ENCODE peak calls at places on chromosomes 3 and 15, in five cellular contexts. F is psoas muscle, R is glutamatergic neuron, O is cardiac muscle cell, G is left lung. J is an unnamed sample.

GRCh38 chr3:123122525-123123315 is 55.9 kb downstream of the PDIA5 start:
- DNase-seq in F (no peak), R (no peak), O (peak), G (no peak), J (peak)

GRCh38 chr15:33200444-33200843 is 5.9 kb upstream of the FMN1 start:
- DNase-seq in F (no peak), R (no peak), O (no peak), G (no peak), J (no peak)

GRCh38 chr3:184229424-184230080 is at the start of gene VWA5B2:
- DNase-seq in F (peak), R (peak), O (peak), G (peak), J (peak)

GRCh38 chr3:155032918-155033317 is 47.2 kb upstream of the MME start:
- DNase-seq in F (no peak), R (no peak), O (peak), G (no peak), J (no peak)

GRCh38 chr3:62188547-62189375 is 184.6 kb downstream of the FEZF2 start:
- DNase-seq in F (peak), R (peak), O (peak), G (no peak), J (peak)

GRCh38 chr15:76642671-76643070 is 262.5 kb downstream of the SCAPER start:
- DNase-seq in F (no peak), R (no peak), O (no peak), G (no peak), J (no peak)

GRCh38 chr3:53890726-53891499 is 746 bp downstream of the SELENOK start:
- DNase-seq in F (no peak), R (no peak), O (peak), G (no peak), J (peak)

GRCh38 chr3:14793126-14793857 is 25.5 kb upstream of the FGD5 start:
- DNase-seq in F (peak), R (no peak), O (no peak), G (no peak), J (no peak)

GRCh38 chr3:161475905-161476304 is 20.7 kb upstream of the OTOL1 start:
- DNase-seq in F (no peak), R (no peak), O (no peak), G (no peak), J (no peak)

GRCh38 chr3:38119802-38120689 is 16.9 kb downstream of the ACAA1 start:
- DNase-seq in F (no peak), R (no peak), O (no peak), G (no peak), J (no peak)

GRCh38 chr3:73716418-73716817 is 91.7 kb upstream of the PDZRN3 start:
- DNase-seq in F (no peak), R (no peak), O (peak), G (no peak), J (no peak)

GRCh38 chr3:50444213-50444612 is 59.2 kb downstream of the CACNA2D2 start:
- DNase-seq in F (no peak), R (no peak), O (peak), G (no peak), J (no peak)

GRCh38 chr3:78255403-78255802 is 1215.5 kb downstream of the ROBO2 start:
- DNase-seq in F (no peak), R (no peak), O (peak), G (no peak), J (no peak)

GRCh38 chr15:22895465-22896190 is 57.2 kb downstream of the NIPA2 start:
- DNase-seq in F (no peak), R (no peak), O (no peak), G (peak), J (peak)

GRCh38 chr15:39657181-39657580 is 76.3 kb downstream of the THBS1 start:
- DNase-seq in F (no peak), R (no peak), O (peak), G (no peak), J (no peak)

GRCh38 chr15:75233504-75234190 is 24.5 kb upstream of the GOLGA6C start:
- DNase-seq in F (peak), R (peak), O (no peak), G (no peak), J (peak)

GRCh38 chr3:177191108-177191779 is 6.0 kb downstream of the TBL1XR1 start:
- DNase-seq in F (no peak), R (no peak), O (no peak), G (no peak), J (no peak)

GRCh38 chr3:177694316-177694715 is 497.0 kb upstream of the TBL1XR1 start:
- DNase-seq in F (no peak), R (no peak), O (peak), G (no peak), J (no peak)

GRCh38 chr15:69463182-69463756 is 10.7 kb downstream of the RPLP1 start:
- DNase-seq in F (no peak), R (no peak), O (no peak), G (no peak), J (no peak)

GRCh38 chr3:127953636-127954035 is 38.6 kb downstream of the KBTBD12 start:
- DNase-seq in F (no peak), R (no peak), O (peak), G (no peak), J (no peak)

GRCh38 chr3:46517016-46517770 is 19.4 kb downstream of the RTP3 start:
- DNase-seq in F (no peak), R (no peak), O (peak), G (no peak), J (no peak)

GRCh38 chr3:197428117-197428761 is 127.5 kb downstream of the BDH1 start:
- DNase-seq in F (peak), R (peak), O (peak), G (no peak), J (no peak)

GRCh38 chr15:39184701-39185390 is 396.0 kb upstream of the THBS1 start:
- DNase-seq in F (no peak), R (no peak), O (no peak), G (no peak), J (no peak)

GRCh38 chr3:115513411-115513800 is 109.9 kb upstream of the GAP43 start:
- DNase-seq in F (no peak), R (no peak), O (no peak), G (no peak), J (no peak)

GRCh38 chr3:14178247-14179113 is at the start of the genes LSM3 and XPC:
- DNase-seq in F (peak), R (peak), O (peak), G (peak), J (peak)

GRCh38 chr3:114764056-114764492 is 383.0 kb downstream of the ZBTB20 start:
- DNase-seq in F (no peak), R (no peak), O (peak), G (no peak), J (no peak)

GRCh38 chr3:31695280-31696008 is 162.7 kb downstream of the STT3B start:
- DNase-seq in F (no peak), R (no peak), O (no peak), G (no peak), J (peak)

GRCh38 chr3:45626096-45626887 is 31.7 kb downstream of the LIMD1 start:
- DNase-seq in F (no peak), R (no peak), O (no peak), G (no peak), J (no peak)

GRCh38 chr3:129013491-129013891 is 12.4 kb downstream of the EFCC1 start:
- DNase-seq in F (no peak), R (no peak), O (no peak), G (no peak), J (no peak)

GRCh38 chr15:67063689-67064606 is 1.5 kb upstream of the SMAD3 start:
- DNase-seq in F (peak), R (peak), O (no peak), G (peak), J (no peak)

GRCh38 chr3:79344876-79345871 is 422.6 kb downstream of the ROBO1 start:
- DNase-seq in F (no peak), R (no peak), O (no peak), G (no peak), J (no peak)

GRCh38 chr15:62883938-62884479 is 158.5 kb upstream of the TPM1 start:
- DNase-seq in F (no peak), R (no peak), O (no peak), G (no peak), J (no peak)

GRCh38 chr3:157179365-157179803 is 19.4 kb upstream of the CCNL1 start:
- DNase-seq in F (no peak), R (no peak), O (no peak), G (peak), J (no peak)

GRCh38 chr3:157188391-157188790 is 28.4 kb upstream of the CCNL1 start:
- DNase-seq in F (no peak), R (no peak), O (no peak), G (no peak), J (no peak)

GRCh38 chr3:157180262-157180661 is 20.3 kb upstream of the CCNL1 start:
- DNase-seq in F (no peak), R (no peak), O (no peak), G (no peak), J (no peak)

DNA sequence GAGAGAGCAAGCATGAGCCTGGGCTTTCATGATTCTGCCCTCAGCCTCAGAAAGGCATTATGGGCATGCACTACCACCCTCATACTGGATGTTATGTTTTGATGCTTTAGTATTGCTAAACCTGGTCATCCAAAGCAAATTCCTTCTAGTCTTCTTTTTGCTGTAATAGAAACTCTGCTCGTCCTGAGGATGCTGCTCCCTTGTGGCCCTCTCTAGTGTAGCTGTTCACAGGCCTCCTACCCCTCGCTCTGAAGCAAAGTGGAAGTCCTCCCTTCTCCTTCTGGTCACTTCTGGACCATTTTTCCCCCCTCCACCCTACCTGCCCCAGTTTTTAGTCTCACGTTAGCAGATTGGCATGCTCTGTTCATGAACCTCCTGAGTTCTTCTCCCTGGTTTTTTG is 22.9 kb upstream of the CCNL1 start:
- DNase-seq in F (no peak), R (no peak), O (peak), G (no peak), J (no peak)
- TF ChIP-seq CTCF in F (no peak), R (no peak), O (no peak), G (no peak), J (no peak)

DNA sequence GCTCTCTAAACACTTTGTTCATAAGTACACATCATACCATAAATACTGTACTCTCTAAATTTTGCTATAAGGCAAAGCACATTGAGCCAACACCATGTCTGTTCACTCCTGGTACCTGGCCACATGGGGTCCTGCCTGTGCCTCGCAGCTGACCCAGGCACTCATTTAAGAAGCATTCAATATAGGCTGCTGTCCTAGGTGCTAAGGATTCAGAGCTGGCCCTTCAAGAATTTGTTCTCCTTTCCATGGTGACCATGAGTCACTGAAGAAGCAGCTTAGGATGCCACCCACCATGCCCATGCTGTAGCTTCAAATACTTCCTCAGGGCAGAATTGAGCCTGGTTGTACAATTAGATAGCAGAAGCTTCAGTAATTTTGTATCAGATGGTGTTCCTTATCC is 119.2 kb upstream of the ZBED2 start:
- DNase-seq in F (no peak), R (no peak), O (peak), G (no peak), J (no peak)
- TF ChIP-seq CTCF in F (no peak), R (no peak), O (no peak), G (no peak), J (no peak)

DNA sequence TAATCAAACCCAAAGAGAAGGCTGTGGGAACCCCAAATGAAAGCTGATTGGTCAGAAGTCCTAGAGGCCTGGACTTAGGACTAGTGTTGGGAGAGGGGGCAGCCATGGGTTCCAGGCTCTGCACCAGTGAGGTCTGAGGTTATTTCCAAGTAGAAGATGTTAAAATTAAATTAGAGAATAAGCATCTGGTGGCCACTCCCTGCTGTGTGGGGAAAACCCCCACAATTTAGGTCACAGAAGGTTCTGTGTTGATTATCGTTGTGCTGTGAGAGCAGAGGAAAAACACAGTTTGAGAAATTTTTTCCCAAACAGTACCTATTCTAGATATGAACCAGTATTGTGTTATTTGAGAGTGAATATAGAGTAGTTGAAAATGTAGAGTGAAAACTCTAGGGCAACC is 53.9 kb upstream of the NSMCE3 start:
- DNase-seq in F (no peak), R (no peak), O (no peak), G (no peak), J (no peak)
- TF ChIP-seq CTCF in F (no peak), R (no peak), O (no peak), G (no peak), J (no peak)

GRCh38 chr15:98746756-98747155 is 98.4 kb downstream of the IGF1R start:
- DNase-seq in F (no peak), R (no peak), O (no peak), G (no peak), J (no peak)

GRCh38 chr15:98746375-98746679 is 98.0 kb downstream of the IGF1R start:
- DNase-seq in F (no peak), R (no peak), O (no peak), G (no peak), J (no peak)

GRCh38 chr15:98745650-98746374 is 97.5 kb downstream of the IGF1R start:
- DNase-seq in F (no peak), R (no peak), O (peak), G (no peak), J (no peak)

GRCh38 chr15:98744506-98744905 is 96.2 kb downstream of the IGF1R start:
- DNase-seq in F (no peak), R (no peak), O (no peak), G (no peak), J (no peak)

DNA sequence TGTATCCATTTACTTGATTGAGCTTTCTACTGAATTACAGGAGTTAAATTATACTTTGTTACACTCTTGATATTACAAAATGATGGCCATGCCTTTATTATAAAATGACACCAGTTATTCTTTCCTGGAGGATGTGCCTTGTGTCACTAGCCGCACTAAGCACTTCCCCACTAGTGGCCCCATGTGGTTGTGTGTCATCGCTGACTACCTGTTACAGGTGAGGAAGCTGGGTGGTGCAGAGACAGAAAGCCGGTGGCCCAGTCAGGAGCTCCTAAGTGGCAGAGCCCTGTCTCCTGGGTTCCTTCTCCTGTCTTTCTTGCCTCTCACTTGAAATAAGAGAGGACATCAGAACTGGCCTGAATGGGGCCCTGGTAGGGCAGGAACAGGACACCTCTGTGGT is 96.8 kb downstream of the IGF1R start:
- DNase-seq in F (no peak), R (no peak), O (no peak), G (no peak), J (no peak)
- TF ChIP-seq CTCF in F (no peak), R (no peak), O (no peak), G (no peak), J (no peak)

GRCh38 chr3:189897406-189897805 is 223.3 kb downstream of the P3H2 start:
- DNase-seq in F (no peak), R (no peak), O (no peak), G (no peak), J (no peak)
- TF ChIP-seq CTCF in F (no peak), R (no peak), O (no peak), G (no peak), J (no peak)

GRCh38 chr15:59053482-59053881 is 51.5 kb upstream of the CCNB2 start:
- DNase-seq in F (no peak), R (no peak), O (no peak), G (no peak), J (no peak)
- TF ChIP-seq CTCF in F (no peak), R (no peak), O (no peak), G (no peak), J (no peak)